ENCODE peak calls at places on chromosomes 3 and 15, in four cellular contexts. M, X, I and G are unnamed samples.

GRCh38 chr3:119292666-119293065 is 1.5 kb upstream of the ARHGAP31 start:
- DNase-seq in I (no peak), M (no peak), X (no peak), G (peak)

GRCh38 chr15:57866149-57866736 is 159.7 kb downstream of the POLR2M start:
- DNase-seq in I (peak), M (peak), X (peak), G (peak)

GRCh38 chr3:112128843-112129727 is 4.0 kb downstream of the GCSAM start:
- DNase-seq in X (no peak), I (peak), M (peak), G (peak)

GRCh38 chr15:60798821-60799220 is 319.9 kb upstream of the ICE2 start:
- DNase-seq in I (peak), X (peak), M (no peak), G (no peak)

GRCh38 chr3:50457988-50458387 is 45.4 kb downstream of the CACNA2D2 start:
- DNase-seq in I (no peak), M (no peak), X (no peak), G (no peak)

GRCh38 chr15:45535486-45536042 is 13.0 kb upstream of the SLC30A4 start:
- DNase-seq in I (no peak), M (no peak), X (no peak), G (no peak)

GRCh38 chr15:67783303-67783702 is 42.0 kb upstream of the SKOR1 start:
- DNase-seq in X (no peak), I (no peak), M (peak), G (no peak)

GRCh38 chr3:67828486-67829010 is 174.1 kb upstream of the SUCLG2 start:
- DNase-seq in X (no peak), M (no peak), I (no peak), G (no peak)

GRCh38 chr15:39828374-39828931 is 45.8 kb upstream of the FSIP1 start:
- DNase-seq in X (no peak), I (no peak), M (no peak), G (no peak)

GRCh38 chr3:185270956-185271332 is 17.1 kb upstream of the EHHADH start:
- DNase-seq in M (no peak), X (no peak), I (no peak), G (no peak)

GRCh38 chr3:14775011-14775410 is 43.8 kb upstream of the FGD5 start:
- DNase-seq in I (no peak), M (no peak), X (peak), G (no peak)

GRCh38 chr3:179272385-179272784 is 21.5 kb upstream of the KCNMB3 start:
- DNase-seq in X (no peak), I (peak), M (no peak), G (no peak)

GRCh38 chr15:81016253-81017068 is 15.7 kb downstream of the TLNRD1 start:
- DNase-seq in X (no peak), I (no peak), M (no peak), G (no peak)

GRCh38 chr3:19065027-19065426 is 83.3 kb upstream of the KCNH8 start:
- DNase-seq in I (no peak), X (no peak), M (no peak), G (no peak)

GRCh38 chr3:160801386-160802118 is 45.5 kb downstream of the PPM1L start:
- DNase-seq in I (no peak), X (no peak), M (no peak), G (no peak)

GRCh38 chr15:43930079-43930478 is 103.3 kb downstream of the WDR76 start:
- DNase-seq in X (no peak), M (no peak), I (no peak), G (no peak)

GRCh38 chr3:195103623-195104022 is 167.3 kb downstream of the XXYLT1 start:
- DNase-seq in I (no peak), X (no peak), M (no peak), G (no peak)

GRCh38 chr15:84750583-84751092 is 2.2 kb downstream of the ZNF592 start:
- DNase-seq in X (no peak), I (no peak), M (no peak), G (no peak)

GRCh38 chr3:155512175-155512866 is 218.8 kb upstream of the STRIT1 start:
- DNase-seq in I (no peak), M (no peak), X (no peak), G (no peak)

GRCh38 chr15:61888074-61888780 is 172.0 kb downstream of the VPS13C start:
- DNase-seq in X (no peak), M (no peak), I (no peak), G (no peak)